ENCODE peak calls at places on chromosomes 12 and 14, in nine cellular contexts. O is tibial nerve, D is breast epithelium, U is AG04450, G is esophagus squamous epithelium, R is GM23338, E is cardiac muscle cell, X is lung, N is heart right ventricle. T is an unnamed sample.

GRCh38 chr14:74501135-74501614 is 7.6 kb downstream of the ISCA2 start:
- DNase-seq in D (peak; percentile 73), G (no peak), U (peak; percentile 51), E (peak; percentile 82), R (peak; percentile 93), X (peak; percentile 74), N (peak; percentile 66), O (peak; percentile 75), T (peak; percentile 82)

GRCh38 chr12:92466391-92467305 is 236.1 kb upstream of the PLEKHG7 start:
- DNase-seq in E (peak; percentile 11), D (no peak), O (no peak), X (no peak), U (no peak), G (no peak), R (peak; percentile 74), N (peak; percentile 14), T (peak; percentile 33)

GRCh38 chr12:129190827-129191226 is 337.5 kb downstream of the GLT1D1 start:
- DNase-seq in D (no peak), R (peak; percentile 57), X (no peak), U (no peak), N (no peak), O (no peak), E (peak; percentile 12), G (no peak), T (no peak)

GRCh38 chr12:48980953-48981756 is 3.0 kb downstream of the WNT1 start:
- DNase-seq in E (no peak), U (no peak), O (no peak), G (no peak), N (no peak), R (peak; percentile 67), D (no peak), X (no peak), T (peak; percentile 55)

GRCh38 chr14:35405304-35405996 is 901 bp upstream of the NFKBIA start:
- DNase-seq in R (peak; percentile 60), N (peak; percentile 35), G (no peak), E (no peak), D (no peak), U (no peak), X (no peak), O (peak; percentile 56), T (no peak)

GRCh38 chr14:100341301-100342031 is 18.3 kb downstream of the SLC25A47 start:
- DNase-seq in G (no peak), R (no peak), O (peak; percentile 39), E (no peak), U (peak; percentile 55), N (peak; percentile 43), D (no peak), X (peak; percentile 63), T (peak; percentile 31)

GRCh38 chr14:89504602-89505320 is 87.7 kb upstream of the FOXN3 start:
- DNase-seq in N (peak; percentile 17), D (no peak), X (peak; percentile 32), R (no peak), E (no peak), U (no peak), O (no peak), G (no peak), T (no peak)

GRCh38 chr12:19444097-19444496 is 4.8 kb downstream of the AEBP2 start:
- DNase-seq in D (no peak), X (no peak), N (no peak), U (no peak), E (no peak), R (no peak), G (no peak), O (no peak), T (no peak)

GRCh38 chr12:45909041-45909713 is 81.2 kb downstream of the SCAF11 start:
- DNase-seq in O (no peak), R (no peak), E (no peak), U (peak; percentile 26), G (no peak), N (no peak), X (no peak), D (no peak), T (no peak)

GRCh38 chr12:49502590-49502989 is 36.2 kb upstream of the KCNH3 start:
- DNase-seq in N (no peak), R (no peak), O (no peak), G (no peak), X (no peak), E (no peak), U (no peak), D (no peak), T (no peak)

GRCh38 chr14:50230601-50231474 is 540 bp downstream of the SOS2 start:
- DNase-seq in D (peak; percentile 64), O (peak; percentile 61), R (peak; percentile 50), X (peak; percentile 42), G (no peak), U (peak; percentile 7), N (peak; percentile 67), E (peak; percentile 73), T (no peak)

GRCh38 chr12:28602760-28603638 is 412.7 kb downstream of the CCDC91 start:
- DNase-seq in X (no peak), O (no peak), U (no peak), D (no peak), N (no peak), G (no peak), E (no peak), R (no peak), T (no peak)

GRCh38 chr12:58777815-58778214 is 142.5 kb downstream of the LRIG3 start:
- DNase-seq in O (no peak), U (no peak), D (no peak), X (no peak), G (no peak), E (no peak), N (no peak), R (no peak), T (no peak)

GRCh38 chr12:91357381-91357780 is 174.8 kb upstream of the DCN start:
- DNase-seq in R (no peak), U (no peak), X (no peak), D (no peak), G (no peak), N (no peak), O (no peak), E (no peak), T (no peak)

GRCh38 chr12:8078400-8078799 is 3.7 kb upstream of the NECAP1 start:
- DNase-seq in E (peak; percentile 57), D (no peak), U (peak; percentile 63), O (no peak), N (no peak), R (peak; percentile 60), X (no peak), G (no peak), T (peak; percentile 32)

GRCh38 chr12:12941450-12942350 is 10.3 kb downstream of the GPRC5D start:
- DNase-seq in D (no peak), N (no peak), X (no peak), R (no peak), G (no peak), E (no peak), U (no peak), O (no peak), T (no peak)

GRCh38 chr12:52230364-52231281 is 2.4 kb upstream of the KRT7 start:
- DNase-seq in E (no peak), O (no peak), R (peak; percentile 56), X (peak; percentile 84), U (no peak), N (peak; percentile 27), G (no peak), D (peak; percentile 51), T (no peak)

GRCh38 chr14:68970736-68971135 is 8.4 kb downstream of the ACTN1 start:
- DNase-seq in U (no peak), D (no peak), R (no peak), G (no peak), O (no peak), N (no peak), E (no peak), X (no peak), T (no peak)

DNA sequence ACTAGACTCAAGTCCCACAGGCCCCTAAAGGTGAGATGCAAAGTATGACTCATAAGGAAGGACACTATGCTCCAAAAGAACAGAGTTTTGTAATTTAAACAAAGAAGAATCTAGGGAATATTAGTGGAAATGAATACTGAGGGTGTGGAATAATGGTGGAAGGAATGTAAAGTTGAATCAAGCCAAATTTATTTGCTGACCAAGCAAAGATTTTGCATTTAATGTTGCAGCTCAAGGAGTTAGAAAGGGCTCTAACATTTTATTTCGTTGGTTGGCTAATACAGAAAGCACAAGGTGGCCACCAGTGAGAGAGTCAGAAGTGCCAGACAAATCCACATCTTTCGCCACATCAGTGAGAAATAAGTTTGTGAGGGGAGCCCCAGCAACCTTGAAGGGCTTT is 550.3 kb downstream of the FOXG1 start:
- DNase-seq in U (no peak), E (no peak), D (no peak), R (no peak), N (no peak), G (no peak), X (no peak), O (no peak), T (no peak)
- H3K27ac ChIP-seq in U (no peak overlapping the region), E (no peak overlapping the region), D (no peak overlapping the region), R (no peak overlapping the region), N (no peak overlapping the region), G (no peak overlapping the region), X (no peak overlapping the region), O (no peak overlapping the region), T (no peak overlapping the region)

GRCh38 chr12:107681455-107681835 is 4.2 kb upstream of the PWP1 start:
- DNase-seq in E (no peak), N (no peak), O (no peak), X (no peak), G (no peak), R (no peak), D (no peak), U (no peak), T (no peak)

GRCh38 chr12:107684029-107684790 is 1.4 kb upstream of the PWP1 start:
- DNase-seq in N (no peak), G (no peak), U (no peak), D (no peak), X (no peak), E (no peak), O (no peak), R (no peak), T (no peak)

GRCh38 chr12:107681836-107682820 is 3.5 kb upstream of the PWP1 start:
- DNase-seq in D (no peak), X (no peak), E (no peak), N (no peak), U (no peak), R (no peak), G (no peak), O (no peak), T (no peak)

GRCh38 chr12:107684990-107685359 is 624 bp upstream of the PWP1 start:
- DNase-seq in U (no peak), O (no peak), E (no peak), X (no peak), R (peak; percentile 81), D (no peak), G (no peak), N (no peak), T (no peak)

GRCh38 chr12:107685360-107686248 is at the start of gene PWP1:
- DNase-seq in N (peak; percentile 94), R (peak; percentile 99), X (peak; percentile 93), G (peak; percentile 77), D (peak; percentile 89), E (peak; percentile 99), U (peak; percentile 84), O (peak; percentile 95), T (peak; percentile 92)
- TF ChIP-seq CTCF in N (no peak), R (no peak), X (no peak), G (peak; percentile 41), D (no peak), E (no peak), U (no peak), O (peak; percentile 52), T (no peak)

GRCh38 chr12:122201381-122201780 is 2.1 kb upstream of the B3GNT4 start:
- DNase-seq in O (no peak), X (no peak), G (no peak), D (no peak), U (no peak), E (no peak), R (no peak), N (no peak), T (no peak)
- H3K4me3 ChIP-seq in O (no peak overlapping the region), X (no peak overlapping the region), G (no peak overlapping the region), D (no peak overlapping the region), U (no peak overlapping the region), E (no peak overlapping the region), R (no peak overlapping the region), N (no peak overlapping the region), T (no peak overlapping the region)

GRCh38 chr12:125029756-125030358 is 35.4 kb upstream of the AACS start:
- DNase-seq in U (no peak), X (no peak), O (no peak), E (no peak), G (no peak), D (no peak), R (no peak), N (no peak), T (no peak)
- H3K27ac ChIP-seq in U (no peak overlapping the region), X (no peak overlapping the region), O (no peak overlapping the region), E (no peak overlapping the region), G (no peak overlapping the region), D (no peak overlapping the region), R (peak overlapping the region; percentile 26), N (no peak overlapping the region), T (no peak overlapping the region)

T was measured in dorsolateral prefrontal cortex.